ENCODE peak calls at places on chromosomes 16 and 17, in four cellular contexts. One of them, this sample, is unnamed.

GRCh38 chr16:11706180-11706742 is 36.4 kb downstream of the TXNDC11 start:
- DNase-seq in stimulated activated CD8-positive, alpha-beta memory T cell treated with anti-CD3 and anti-CD28 coated beads, Interleukin-7, amount 100 ng/mL, for 1 hour: no peak
- DNase-seq in CD8-positive, alpha-beta T cell: no peak
- DNase-seq in small intestine: no peak
- DNase-seq in this sample: no peak

GRCh38 chr17:76353004-76353598 is 615 bp downstream of the PRPSAP1 start:
- DNase-seq in stimulated activated CD8-positive, alpha-beta memory T cell treated with anti-CD3 and anti-CD28 coated beads, Interleukin-7, amount 100 ng/mL, for 1 hour: no peak
- DNase-seq in small intestine: peak
- DNase-seq in CD8-positive, alpha-beta T cell: peak
- DNase-seq in this sample: no peak

GRCh38 chr17:78862073-78863023 is 21.7 kb upstream of the USP36 start:
- DNase-seq in stimulated activated CD8-positive, alpha-beta memory T cell treated with anti-CD3 and anti-CD28 coated beads, Interleukin-7, amount 100 ng/mL, for 1 hour: no peak
- DNase-seq in CD8-positive, alpha-beta T cell: no peak
- DNase-seq in small intestine: peak
- DNase-seq in this sample: no peak

GRCh38 chr17:871731-872517 is 89.8 kb downstream of the MRM3 start:
- DNase-seq in stimulated activated CD8-positive, alpha-beta memory T cell treated with anti-CD3 and anti-CD28 coated beads, Interleukin-7, amount 100 ng/mL, for 1 hour: no peak
- DNase-seq in small intestine: no peak
- DNase-seq in CD8-positive, alpha-beta T cell: no peak
- DNase-seq in this sample: no peak

GRCh38 chr17:19004601-19005441 is at the start of gene FAM83G:
- DNase-seq in CD8-positive, alpha-beta T cell: peak
- DNase-seq in small intestine: peak
- DNase-seq in stimulated activated CD8-positive, alpha-beta memory T cell treated with anti-CD3 and anti-CD28 coated beads, Interleukin-7, amount 100 ng/mL, for 1 hour: peak
- DNase-seq in this sample: no peak

GRCh38 chr17:80106176-80106575 is 4.8 kb downstream of the GAA start:
- DNase-seq in small intestine: no peak
- DNase-seq in stimulated activated CD8-positive, alpha-beta memory T cell treated with anti-CD3 and anti-CD28 coated beads, Interleukin-7, amount 100 ng/mL, for 1 hour: no peak
- DNase-seq in CD8-positive, alpha-beta T cell: no peak
- DNase-seq in this sample: no peak

GRCh38 chr16:57372372-57373116 is at the start of gene CX3CL1:
- DNase-seq in CD8-positive, alpha-beta T cell: no peak
- DNase-seq in stimulated activated CD8-positive, alpha-beta memory T cell treated with anti-CD3 and anti-CD28 coated beads, Interleukin-7, amount 100 ng/mL, for 1 hour: no peak
- DNase-seq in small intestine: peak
- DNase-seq in this sample: no peak

GRCh38 chr17:64781394-64781793 is 119.3 kb upstream of the SMURF2 start:
- DNase-seq in small intestine: peak
- DNase-seq in stimulated activated CD8-positive, alpha-beta memory T cell treated with anti-CD3 and anti-CD28 coated beads, Interleukin-7, amount 100 ng/mL, for 1 hour: no peak
- DNase-seq in CD8-positive, alpha-beta T cell: peak
- DNase-seq in this sample: no peak

GRCh38 chr17:45414997-45415881 is 17.4 kb downstream of the ARHGAP27 start:
- DNase-seq in CD8-positive, alpha-beta T cell: no peak
- DNase-seq in stimulated activated CD8-positive, alpha-beta memory T cell treated with anti-CD3 and anti-CD28 coated beads, Interleukin-7, amount 100 ng/mL, for 1 hour: no peak
- DNase-seq in small intestine: peak
- DNase-seq in this sample: no peak

GRCh38 chr17:74779948-74780400 is 3.8 kb upstream of the NAT9 start:
- DNase-seq in small intestine: peak
- DNase-seq in stimulated activated CD8-positive, alpha-beta memory T cell treated with anti-CD3 and anti-CD28 coated beads, Interleukin-7, amount 100 ng/mL, for 1 hour: no peak
- DNase-seq in CD8-positive, alpha-beta T cell: peak
- DNase-seq in this sample: no peak

GRCh38 chr16:77943770-77944169 is 78.6 kb upstream of the CLEC3A start:
- DNase-seq in stimulated activated CD8-positive, alpha-beta memory T cell treated with anti-CD3 and anti-CD28 coated beads, Interleukin-7, amount 100 ng/mL, for 1 hour: no peak
- DNase-seq in small intestine: no peak
- DNase-seq in CD8-positive, alpha-beta T cell: no peak
- DNase-seq in this sample: no peak

GRCh38 chr16:87056551-87056950 is 260.6 kb downstream of the C16orf95 start:
- DNase-seq in small intestine: no peak
- DNase-seq in CD8-positive, alpha-beta T cell: no peak
- DNase-seq in stimulated activated CD8-positive, alpha-beta memory T cell treated with anti-CD3 and anti-CD28 coated beads, Interleukin-7, amount 100 ng/mL, for 1 hour: no peak
- DNase-seq in this sample: no peak

GRCh38 chr16:3460121-3460520 is 16.6 kb downstream of the NAA60 start:
- DNase-seq in small intestine: no peak
- DNase-seq in CD8-positive, alpha-beta T cell: no peak
- DNase-seq in stimulated activated CD8-positive, alpha-beta memory T cell treated with anti-CD3 and anti-CD28 coated beads, Interleukin-7, amount 100 ng/mL, for 1 hour: no peak
- DNase-seq in this sample: no peak

GRCh38 chr17:1399366-1399678 is 700 bp downstream of the YWHAE start:
- DNase-seq in small intestine: no peak
- DNase-seq in stimulated activated CD8-positive, alpha-beta memory T cell treated with anti-CD3 and anti-CD28 coated beads, Interleukin-7, amount 100 ng/mL, for 1 hour: peak
- DNase-seq in CD8-positive, alpha-beta T cell: peak
- DNase-seq in this sample: no peak

GRCh38 chr17:8696456-8696855 is 48.2 kb downstream of the CCDC42 start:
- DNase-seq in CD8-positive, alpha-beta T cell: no peak
- DNase-seq in stimulated activated CD8-positive, alpha-beta memory T cell treated with anti-CD3 and anti-CD28 coated beads, Interleukin-7, amount 100 ng/mL, for 1 hour: no peak
- DNase-seq in small intestine: no peak
- DNase-seq in this sample: no peak

GRCh38 chr17:21397341-21398050 is 21.3 kb downstream of the KCNJ12 start:
- DNase-seq in small intestine: no peak
- DNase-seq in stimulated activated CD8-positive, alpha-beta memory T cell treated with anti-CD3 and anti-CD28 coated beads, Interleukin-7, amount 100 ng/mL, for 1 hour: no peak
- DNase-seq in CD8-positive, alpha-beta T cell: no peak
- DNase-seq in this sample: no peak

GRCh38 chr16:30007378-30007895 is 3.4 kb downstream of the DOC2A start:
- DNase-seq in CD8-positive, alpha-beta T cell: no peak
- DNase-seq in stimulated activated CD8-positive, alpha-beta memory T cell treated with anti-CD3 and anti-CD28 coated beads, Interleukin-7, amount 100 ng/mL, for 1 hour: no peak
- DNase-seq in small intestine: no peak
- DNase-seq in this sample: no peak

GRCh38 chr17:2964831-2965230 is 98.6 kb downstream of the OR1D5 start:
- DNase-seq in stimulated activated CD8-positive, alpha-beta memory T cell treated with anti-CD3 and anti-CD28 coated beads, Interleukin-7, amount 100 ng/mL, for 1 hour: no peak
- DNase-seq in CD8-positive, alpha-beta T cell: no peak
- DNase-seq in small intestine: no peak
- DNase-seq in this sample: no peak

GRCh38 chr17:35731239-35731931 is at the start of gene RASL10B:
- DNase-seq in small intestine: peak
- DNase-seq in CD8-positive, alpha-beta T cell: peak
- DNase-seq in stimulated activated CD8-positive, alpha-beta memory T cell treated with anti-CD3 and anti-CD28 coated beads, Interleukin-7, amount 100 ng/mL, for 1 hour: no peak
- DNase-seq in this sample: no peak

GRCh38 chr16:46922239-46922638 is 38.1 kb downstream of the GPT2 start:
- DNase-seq in CD8-positive, alpha-beta T cell: no peak
- DNase-seq in stimulated activated CD8-positive, alpha-beta memory T cell treated with anti-CD3 and anti-CD28 coated beads, Interleukin-7, amount 100 ng/mL, for 1 hour: no peak
- DNase-seq in small intestine: peak
- DNase-seq in this sample: no peak

GRCh38 chr17:44409309-44410028 is 20.0 kb upstream of the ITGA2B start:
- DNase-seq in small intestine: no peak
- DNase-seq in stimulated activated CD8-positive, alpha-beta memory T cell treated with anti-CD3 and anti-CD28 coated beads, Interleukin-7, amount 100 ng/mL, for 1 hour: no peak
- DNase-seq in CD8-positive, alpha-beta T cell: no peak
- DNase-seq in this sample: no peak

GRCh38 chr16:1481906-1482835 is 6.6 kb downstream of the PTX4 start:
- DNase-seq in CD8-positive, alpha-beta T cell: no peak
- DNase-seq in small intestine: no peak
- DNase-seq in stimulated activated CD8-positive, alpha-beta memory T cell treated with anti-CD3 and anti-CD28 coated beads, Interleukin-7, amount 100 ng/mL, for 1 hour: no peak
- DNase-seq in this sample: no peak